ENCODE peak calls at places on chromosomes 3 and 15, in six cellular contexts. F is stimulated activated CD4-positive, alpha-beta T cell treated with anti-CD3 and anti-CD28 coated beads, Interleukin-2, amount 100 ng/mL, for 48 hours; D is nephron progenitor cell; H is lung; Z is NCI-H446 treated with DMSO at 0.1 percent for 48 hours; C is Kasumi-1. A is an unnamed sample.

GRCh38 chr15:27133244-27133643 is 162.3 kb downstream of the GABRG3 start:
- DNase-seq in F (no peak), D (no peak), H (no peak), Z (no peak), C (no peak), A (no peak)

GRCh38 chr3:50171540-50172301 is 16.6 kb downstream of the SEMA3F start:
- DNase-seq in F (no peak), D (no peak), H (no peak), Z (no peak), C (no peak), A (no peak)

GRCh38 chr15:76312540-76313174 is 1.4 kb upstream of the ETFA start:
- DNase-seq in F (no peak), D (no peak), H (no peak), Z (no peak), C (no peak), A (no peak)

GRCh38 chr3:65963787-65964707 is 74.7 kb downstream of the MAGI1 start:
- DNase-seq in F (peak), D (no peak), H (no peak), Z (no peak), C (no peak), A (no peak)

GRCh38 chr3:148233403-148233802 is 464.3 kb upstream of the AGTR1 start:
- DNase-seq in F (no peak), D (no peak), H (no peak), Z (no peak), C (peak), A (no peak)

GRCh38 chr3:150385296-150386242 is 22.5 kb upstream of the TSC22D2 start:
- DNase-seq in F (no peak), D (no peak), H (no peak), Z (no peak), C (no peak), A (no peak)

GRCh38 chr3:15633159-15633558 is 31.6 kb downstream of the BTD start:
- DNase-seq in F (no peak), D (no peak), H (no peak), Z (no peak), C (no peak), A (no peak)

GRCh38 chr15:66763186-66764066 is 61.4 kb downstream of the SMAD6 start:
- DNase-seq in F (no peak), D (no peak), H (peak), Z (peak), C (no peak), A (no peak)

GRCh38 chr15:87672309-87672897 is 584.1 kb downstream of the NTRK3 start:
- DNase-seq in F (no peak), D (peak), H (no peak), Z (no peak), C (no peak), A (no peak)

GRCh38 chr3:17175187-17175839 is 290.6 kb downstream of the PLCL2 start:
- DNase-seq in F (no peak), D (no peak), H (no peak), Z (no peak), C (no peak), A (no peak)

GRCh38 chr3:27658741-27659140 is 63.4 kb downstream of the EOMES start:
- DNase-seq in F (no peak), D (no peak), H (no peak), Z (no peak), C (no peak), A (no peak)

GRCh38 chr15:57298843-57299550 is 77.3 kb upstream of the CGNL1 start:
- DNase-seq in F (no peak), D (no peak), H (no peak), Z (no peak), C (no peak), A (no peak)

GRCh38 chr15:69976366-69976994 is 121.2 kb downstream of the TLE3 start:
- DNase-seq in F (peak), D (peak), H (no peak), Z (no peak), C (peak), A (peak)

GRCh38 chr3:29255854-29256696 is 24.8 kb upstream of the RBMS3 start:
- DNase-seq in F (no peak), D (no peak), H (no peak), Z (no peak), C (no peak), A (no peak)

GRCh38 chr3:16404349-16404895 is 109.1 kb downstream of the RFTN1 start:
- DNase-seq in F (no peak), D (no peak), H (no peak), Z (no peak), C (no peak), A (no peak)

GRCh38 chr3:27729325-27729724 is 7.2 kb upstream of the EOMES start:
- DNase-seq in F (no peak), D (no peak), H (no peak), Z (no peak), C (no peak), A (no peak)

GRCh38 chr15:51401872-51402517 is 60.5 kb downstream of the GLDN start:
- DNase-seq in F (no peak), D (peak), H (no peak), Z (no peak), C (peak), A (peak)

GRCh38 chr3:63343674-63344073 is 65.6 kb downstream of the SYNPR start:
- DNase-seq in F (peak), D (no peak), H (peak), Z (peak), C (peak), A (peak)

GRCh38 chr15:55389276-55389631 is 18.9 kb downstream of the CCPG1 start:
- DNase-seq in F (no peak), D (no peak), H (no peak), Z (no peak), C (no peak), A (no peak)

GRCh38 chr3:78887029-78887428 is 880.8 kb downstream of the ROBO1 start:
- DNase-seq in F (no peak), D (no peak), H (no peak), Z (no peak), C (no peak), A (no peak)

GRCh38 chr3:44554626-44555592 is at the start of gene ZKSCAN7:
- DNase-seq in F (peak), D (peak), H (peak), Z (peak), C (no peak), A (peak)

GRCh38 chr3:23490459-23490858 is 287.3 kb downstream of the UBE2E2 start:
- DNase-seq in F (no peak), D (no peak), H (no peak), Z (no peak), C (peak), A (no peak)

GRCh38 chr3:166190360-166190759 is 353.1 kb upstream of the BCHE start:
- DNase-seq in F (no peak), D (no peak), H (no peak), Z (no peak), C (no peak), A (no peak)

GRCh38 chr3:77931272-77932009 is 891.5 kb downstream of the ROBO2 start:
- DNase-seq in F (no peak), D (no peak), H (no peak), Z (no peak), C (no peak), A (no peak)

GRCh38 chr15:64813075-64813474 is 12.4 kb downstream of the PIF1 start:
- DNase-seq in F (no peak), D (no peak), H (no peak), Z (no peak), C (no peak), A (peak)

GRCh38 chr15:73442968-73443367 is at the start of gene REC114:
- DNase-seq in F (no peak), D (no peak), H (no peak), Z (no peak), C (no peak), A (no peak)